ENCODE peak calls at places on chromosomes 12 and 14, in four cellular contexts. U is K562, Z is GM12878, P is SK-N-SH. K is an unnamed sample.

GRCh38 chr14:65224799-65225198 is 122.5 kb upstream of the MAX start:
- DNase-seq in U (no peak), Z (no peak), P (no peak), K (no peak)

GRCh38 chr14:72528059-72528950 is 365.6 kb downstream of the DPF3 start:
- DNase-seq in U (no peak), Z (no peak), P (no peak), K (no peak)

GRCh38 chr12:4353785-4354208 is 25.7 kb downstream of the FGF23 start:
- DNase-seq in U (no peak), Z (no peak), P (peak; percentile 46), K (no peak)

GRCh38 chr14:63088865-63089264 is 43.6 kb upstream of the KCNH5 start:
- DNase-seq in U (no peak), Z (no peak), P (no peak), K (no peak)

GRCh38 chr14:73059326-73059725 is 992 bp downstream of the RBM25 start:
- DNase-seq in U (no peak), Z (no peak), P (peak; percentile 43), K (peak; percentile 10)

GRCh38 chr12:62817556-62818271 is 117.2 kb downstream of the PPM1H start:
- DNase-seq in U (no peak), Z (no peak), P (no peak), K (no peak)

GRCh38 chr12:13175499-13175898 is 21.0 kb upstream of the EMP1 start:
- DNase-seq in U (no peak), Z (no peak), P (no peak), K (no peak)

GRCh38 chr12:126617312-126617711 is 1552.1 kb downstream of the AACS start:
- DNase-seq in U (peak; percentile 16), Z (no peak), P (peak; percentile 51), K (no peak)

GRCh38 chr12:108637631-108638030 is 3.9 kb upstream of the SELPLG start:
- DNase-seq in U (no peak), Z (no peak), P (no peak), K (no peak)

GRCh38 chr12:124917841-124918621 is 3.6 kb upstream of the UBC start:
- DNase-seq in U (no peak), Z (no peak), P (no peak), K (peak; percentile 49)
- TF ChIP-seq NFIC in U (no peak), Z (no peak), P (no peak), K (no peak)

GRCh38 chr14:61563162-61563511 is 132.2 kb upstream of the HIF1A start:
- DNase-seq in U (no peak), Z (no peak), P (no peak), K (no peak)

GRCh38 chr14:61562321-61563161 is 132.8 kb upstream of the HIF1A start:
- DNase-seq in U (peak; percentile 56), Z (no peak), P (no peak), K (peak; percentile 90)

GRCh38 chr14:61561144-61561543 is 134.2 kb upstream of the HIF1A start:
- DNase-seq in U (no peak), Z (no peak), P (peak; percentile 47), K (peak; percentile 42)

GRCh38 chr14:61560323-61560722 is 135.0 kb upstream of the HIF1A start:
- DNase-seq in U (no peak), Z (no peak), P (no peak), K (peak; percentile 65)

GRCh38 chr14:61561657-61562276 is 133.5 kb upstream of the HIF1A start:
- DNase-seq in U (peak; percentile 11), Z (no peak), P (peak; percentile 46), K (peak; percentile 94)
- TF ChIP-seq USF2 in U (no peak), Z (no peak), P (no peak), K (no peak)

GRCh38 chr12:47360771-47361388 is 281.1 kb upstream of the AMIGO2 start:
- DNase-seq in U (peak; percentile 17), Z (no peak), P (no peak), K (no peak)
- TF ChIP-seq NFIC in U (no peak), Z (no peak), P (no peak), K (no peak)

GRCh38 chr14:55019968-55020554 is 6.8 kb downstream of the WDHD1 start:
- DNase-seq in U (no peak), Z (no peak), P (no peak), K (no peak)
- TF ChIP-seq USF2 in U (no peak), Z (no peak), P (no peak), K (no peak)

DNA sequence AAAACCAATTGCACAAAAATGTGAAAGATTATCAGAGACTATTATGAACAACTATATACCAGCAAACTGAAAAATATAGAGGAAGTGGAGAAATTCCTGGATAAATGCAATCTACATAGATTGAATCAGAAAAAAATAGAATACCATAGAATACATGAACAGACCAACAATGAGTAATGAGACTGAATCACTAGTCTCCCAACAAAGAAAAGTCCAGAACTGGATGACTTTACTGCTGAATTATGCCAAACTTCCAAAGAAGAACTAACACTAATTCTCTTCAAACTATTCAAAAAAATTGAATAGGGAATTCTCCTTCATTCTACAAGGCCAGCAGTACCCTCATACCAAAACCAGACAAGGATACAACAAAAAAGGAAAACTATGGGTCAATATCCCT is 60.6 kb downstream of the GUCY2C start:
- DNase-seq in U (no peak), Z (no peak), P (no peak), K (no peak)
- TF ChIP-seq NFIC in U (no peak), Z (no peak), P (no peak), K (no peak)

GRCh38 chr14:37594238-37594915 is 672 bp downstream of the FOXA1 start:
- DNase-seq in U (peak; percentile 52), Z (no peak), P (peak; percentile 53), K (peak; percentile 99)

GRCh38 chr14:37596790-37597189 is 1.4 kb downstream of the TTC6 start:
- DNase-seq in U (no peak), Z (no peak), P (no peak), K (no peak)

GRCh38 chr14:37594916-37595808 is at the start of the genes FOXA1 and TTC6:
- DNase-seq in U (peak; percentile 65), Z (no peak), P (peak; percentile 40), K (peak; percentile 96)

GRCh38 chr14:37597538-37598084 is 2.2 kb downstream of the TTC6 start:
- DNase-seq in U (no peak), Z (no peak), P (no peak), K (no peak)

DNA sequence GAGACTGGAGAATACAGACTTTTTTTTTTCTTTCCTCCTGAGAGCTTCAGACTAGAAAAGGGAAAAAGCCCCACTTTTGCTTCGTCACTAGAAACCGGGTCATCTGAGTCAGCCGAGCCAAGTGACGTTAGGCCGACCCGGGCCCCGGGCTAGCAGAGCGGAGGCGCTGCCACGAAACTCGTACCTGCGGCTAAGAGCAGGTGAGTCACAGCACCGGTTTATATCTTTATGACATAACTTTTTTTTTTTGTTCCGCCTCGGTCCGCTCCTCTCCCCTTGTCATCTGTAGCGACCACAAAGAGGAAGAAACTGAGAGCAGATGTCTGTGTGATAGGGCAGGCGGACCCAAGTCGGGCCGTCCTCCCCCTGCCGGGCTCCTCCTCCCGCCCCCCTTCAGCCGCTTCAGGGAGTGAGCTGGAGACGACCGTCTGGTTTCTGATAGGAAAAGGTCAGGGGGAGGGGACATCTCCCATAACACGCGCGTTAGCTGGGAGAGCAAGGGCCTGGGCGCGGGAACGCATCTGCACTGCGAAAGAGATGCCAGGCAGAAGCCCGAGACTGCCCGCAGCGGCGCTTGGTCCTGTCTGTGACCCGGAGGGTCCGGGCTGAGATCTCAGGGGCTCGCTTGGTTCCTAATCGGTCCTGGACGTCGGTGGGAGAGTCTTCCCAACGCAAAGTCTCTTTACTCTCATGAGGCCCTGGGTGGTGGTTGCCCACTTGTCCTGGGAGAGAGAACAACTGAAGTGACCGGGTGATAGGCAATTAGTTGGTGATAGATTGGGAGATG is 573 bp downstream of the TTC6 start:
- DNase-seq in U (peak; percentile 80), Z (no peak), P (no peak), K (peak; percentile 99)
- TF ChIP-seq USF2 in U (no peak), Z (no peak), P (no peak), K (peak; percentile 13)

DNA sequence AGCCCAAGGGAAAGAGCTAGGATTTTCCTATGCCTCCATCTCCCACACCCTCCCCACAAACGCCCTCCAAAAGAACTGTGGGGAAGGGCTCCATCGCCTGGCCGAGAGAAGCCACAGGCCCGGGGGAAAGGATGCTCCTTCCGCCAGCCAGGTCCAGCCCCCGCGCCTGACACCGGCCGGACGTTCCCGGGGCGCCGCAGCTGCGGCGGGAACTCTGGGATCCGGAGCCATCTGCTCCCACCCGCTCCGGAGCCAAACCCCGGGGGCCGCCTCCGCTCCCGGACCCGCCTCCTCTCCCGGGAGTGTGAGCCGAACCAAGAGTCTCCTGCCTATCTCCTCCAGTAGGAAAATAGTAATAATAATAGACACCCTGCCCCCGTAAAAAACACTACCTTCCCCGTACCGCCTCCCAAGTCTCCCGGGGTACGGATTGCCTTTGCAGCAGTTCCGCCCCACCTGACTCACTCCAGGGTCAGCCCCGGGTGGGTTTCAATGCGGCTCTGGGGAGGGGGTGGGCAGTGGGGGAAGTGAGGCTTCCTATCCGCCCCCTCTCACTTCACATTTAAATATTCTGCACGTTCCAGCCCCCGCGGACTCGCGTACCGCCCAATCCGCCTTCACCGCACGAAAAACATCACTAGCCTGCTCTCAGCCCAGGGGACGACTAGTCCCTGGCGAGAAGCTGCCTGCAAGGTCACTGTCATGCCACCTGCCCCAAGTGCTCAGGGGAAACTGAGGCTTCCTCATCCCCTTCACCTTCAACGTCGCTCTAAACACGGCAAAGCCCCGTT is 2.4 kb downstream of the AGAP2 start:
- DNase-seq in U (peak; percentile 82), Z (no peak), P (peak; percentile 87), K (peak; percentile 37)
- TF ChIP-seq NFIC in U (peak; percentile 15), Z (no peak), P (no peak), K (no peak)

K was measured in HepG2.